ENCODE peak calls at places on chromosomes 12 and 14, in nine cellular contexts. L is cardiac muscle cell; A is thyroid gland; E is IMR-90; U is cardiac fibroblast; Q is dorsolateral prefrontal cortex; B is lower leg skin; T is breast epithelium; W is CD8-positive, alpha-beta T cell. X is an unnamed sample.

GRCh38 chr14:51616256-51616655 is 35.5 kb upstream of the FRMD6 start:
- DNase-seq in L (no peak), A (no peak), E (peak; percentile 42), U (no peak), Q (no peak), B (no peak), T (no peak), W (no peak), X (no peak)

GRCh38 chr12:53344487-53344823 is 8.3 kb upstream of the SP7 start:
- DNase-seq in L (no peak), A (no peak), E (no peak), U (no peak), Q (no peak), B (no peak), T (no peak), W (no peak), X (no peak)

GRCh38 chr12:113071427-113072112 is 15.0 kb downstream of the DTX1 start:
- DNase-seq in L (no peak), A (no peak), E (no peak), U (no peak), Q (no peak), B (no peak), T (no peak), W (no peak), X (no peak)

GRCh38 chr14:23567186-23568020 is at the start of gene AP1G2:
- DNase-seq in L (peak; percentile 92), A (peak; percentile 94), E (peak; percentile 28), U (peak; percentile 84), Q (no peak), B (peak; percentile 90), T (peak; percentile 95), W (peak; percentile 84), X (peak; percentile 48)

GRCh38 chr14:100393906-100394732 is 71.0 kb downstream of the SLC25A47 start:
- DNase-seq in L (no peak), A (no peak), E (no peak), U (no peak), Q (no peak), B (no peak), T (no peak), W (no peak), X (no peak)

GRCh38 chr12:88308825-88309224 is 166.7 kb downstream of the TMTC3 start:
- DNase-seq in L (no peak), A (no peak), E (peak; percentile 95), U (peak; percentile 92), Q (no peak), B (no peak), T (no peak), W (no peak), X (no peak)

GRCh38 chr12:62604373-62604772 is 137.7 kb downstream of the MON2 start:
- DNase-seq in L (no peak), A (no peak), E (no peak), U (no peak), Q (no peak), B (no peak), T (no peak), W (no peak), X (no peak)

GRCh38 chr14:104681689-104682074 is 7.7 kb upstream of the INF2 start:
- DNase-seq in L (peak; percentile 80), A (peak; percentile 57), E (peak; percentile 81), U (peak; percentile 93), Q (peak; percentile 84), B (peak; percentile 73), T (peak; percentile 93), W (no peak), X (no peak)

GRCh38 chr14:100549834-100550625 is 37.2 kb downstream of the BEGAIN start:
- DNase-seq in L (no peak), A (no peak), E (no peak), U (peak; percentile 12), Q (no peak), B (no peak), T (no peak), W (no peak), X (no peak)

GRCh38 chr14:59336078-59336477 is 129.1 kb downstream of the GPR135 start:
- DNase-seq in L (no peak), A (no peak), E (no peak), U (peak; percentile 79), Q (no peak), B (no peak), T (no peak), W (no peak), X (no peak)
- TF ChIP-seq CTCF in L (no peak), A (no peak), E (no peak), U (no peak), Q (no peak), B (no peak), T (no peak), W (no peak), X (no peak)

DNA sequence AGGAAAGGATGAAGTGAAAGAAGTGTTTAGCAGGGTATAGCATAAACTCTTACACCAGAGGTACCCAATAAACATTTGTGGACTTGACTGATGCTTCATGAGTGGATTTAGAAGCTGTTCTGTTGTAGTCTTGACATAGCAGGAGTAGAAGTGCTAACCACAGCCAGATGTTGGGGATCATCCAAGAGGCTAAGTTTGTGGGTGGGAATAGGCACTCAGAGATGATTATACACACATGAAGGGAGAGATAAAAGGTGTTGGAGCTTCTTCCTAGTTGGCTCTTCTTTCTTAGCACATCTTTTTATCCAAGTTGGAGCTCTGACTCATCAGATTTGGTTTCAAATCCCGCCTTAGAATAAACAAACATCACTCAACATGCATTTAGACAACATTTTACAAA is 166.7 kb upstream of the E2F7 start:
- DNase-seq in L (no peak), A (no peak), E (peak; percentile 57), U (peak; percentile 64), Q (no peak), B (no peak), T (no peak), W (no peak), X (no peak)
- H3K4me3 ChIP-seq in L (no peak overlapping the region), A (no peak overlapping the region), E (no peak overlapping the region), U (no peak overlapping the region), Q (no peak overlapping the region), B (no peak overlapping the region), T (peak overlapping the region; percentile 23), W (no peak overlapping the region), X (no peak overlapping the region)

DNA sequence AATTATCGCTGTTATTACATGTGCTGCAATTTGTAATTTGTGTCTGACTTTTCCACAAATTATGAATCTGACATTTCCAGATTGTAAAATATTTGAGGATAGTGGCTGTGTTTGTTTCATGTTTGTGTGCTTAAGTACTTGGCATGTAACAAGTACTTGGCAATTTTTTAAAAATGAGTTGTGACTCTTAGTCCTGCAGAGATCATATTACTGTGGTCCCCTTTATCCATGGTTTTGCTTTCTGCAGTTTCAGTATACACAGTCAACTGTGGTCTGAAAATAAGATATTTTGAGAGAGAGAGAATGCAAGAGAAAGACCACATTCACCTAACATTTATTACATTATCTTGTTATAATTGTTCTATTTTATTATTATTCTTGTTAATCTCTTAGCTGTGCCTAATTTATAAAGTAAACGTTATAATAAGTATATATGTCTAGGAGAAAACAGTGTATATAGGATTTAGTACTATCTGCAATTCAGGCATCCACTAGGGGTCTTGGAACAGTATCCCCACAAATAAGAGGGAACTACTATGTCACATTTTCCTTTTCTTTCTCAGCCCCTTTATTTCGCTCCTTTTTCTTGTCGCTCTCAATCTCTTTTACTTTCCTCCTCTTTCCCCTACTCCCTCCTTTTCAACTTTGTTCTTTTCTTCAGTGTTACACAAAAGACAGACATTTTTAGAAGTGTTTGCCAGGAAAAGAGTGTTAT is 176.1 kb downstream of the FUT8 start:
- DNase-seq in L (no peak), A (no peak), E (peak; percentile 28), U (peak; percentile 44), Q (no peak), B (no peak), T (no peak), W (no peak), X (no peak)
- TF ChIP-seq CTCF in L (no peak), A (no peak), E (no peak), U (no peak), Q (no peak), B (no peak), T (no peak), W (no peak), X (no peak)

GRCh38 chr12:124174406-124174805 is 120.5 kb upstream of the RFLNA start:
- DNase-seq in L (no peak), A (no peak), E (no peak), U (peak; percentile 59), Q (no peak), B (no peak), T (no peak), W (no peak), X (no peak)

GRCh38 chr12:124173692-124174091 is 121.2 kb upstream of the RFLNA start:
- DNase-seq in L (no peak), A (no peak), E (no peak), U (no peak), Q (no peak), B (no peak), T (no peak), W (no peak), X (no peak)

GRCh38 chr12:124177276-124177950 is 117.5 kb upstream of the RFLNA start:
- DNase-seq in L (no peak), A (no peak), E (no peak), U (no peak), Q (no peak), B (no peak), T (no peak), W (no peak), X (no peak)

GRCh38 chr12:124174949-124175348 is 119.9 kb upstream of the RFLNA start:
- DNase-seq in L (no peak), A (no peak), E (no peak), U (peak; percentile 17), Q (no peak), B (no peak), T (no peak), W (no peak), X (no peak)

DNA sequence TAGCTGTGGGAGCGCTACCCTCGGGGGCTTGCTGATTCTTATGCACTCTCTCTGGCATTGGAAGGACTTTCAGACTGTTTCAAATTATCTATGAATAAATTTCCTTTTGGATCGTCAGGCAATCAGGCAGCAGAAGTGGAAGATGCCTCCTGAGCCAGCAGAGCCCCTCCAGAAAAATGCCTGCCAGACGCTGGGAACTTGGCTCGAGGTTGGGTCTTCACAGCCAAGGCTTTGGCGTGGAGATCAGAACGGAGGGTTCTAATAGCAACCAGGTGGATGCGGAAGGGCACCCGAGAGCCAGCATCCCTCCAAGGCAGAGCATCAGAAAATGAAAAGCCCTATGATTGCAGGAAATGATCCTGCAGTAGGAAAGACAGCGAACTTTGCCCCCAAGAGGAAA is 119.2 kb upstream of the RFLNA start:
- DNase-seq in L (no peak), A (no peak), E (no peak), U (no peak), Q (no peak), B (no peak), T (no peak), W (no peak), X (no peak)
- H3K4me3 ChIP-seq in L (no peak overlapping the region), A (no peak overlapping the region), E (no peak overlapping the region), U (no peak overlapping the region), Q (no peak overlapping the region), B (no peak overlapping the region), T (no peak overlapping the region), W (no peak overlapping the region), X (no peak overlapping the region)

GRCh38 chr12:51482808-51483532 is 58.3 kb downstream of the SLC4A8 start:
- DNase-seq in L (no peak), A (no peak), E (no peak), U (no peak), Q (no peak), B (no peak), T (no peak), W (peak; percentile 26), X (no peak)
- TF ChIP-seq CTCF in L (no peak), A (no peak), E (no peak), U (no peak), Q (no peak), B (no peak), T (no peak), W (no peak), X (no peak)